ENCODE peak calls at places on chromosomes 1 and 21, in seven cellular contexts. B, Y, J, I, Z, O and G are unnamed samples.

GRCh38 chr1:3685229-3685628 is 32.9 kb downstream of the TP73 start:
- DNase-seq in B (no peak), Y (no peak), J (no peak), I (no peak), Z (no peak), O (no peak), G (no peak)

GRCh38 chr1:235617808-235618207 is 31.8 kb downstream of the GNG4 start:
- DNase-seq in B (peak), Y (no peak), J (no peak), I (no peak), Z (no peak), O (no peak), G (no peak)

GRCh38 chr1:66176828-66177227 is 357.1 kb upstream of the SGIP1 start:
- DNase-seq in B (no peak), Y (no peak), J (no peak), I (no peak), Z (no peak), O (no peak), G (no peak)

GRCh38 chr21:45546636-45547203 is 4.5 kb upstream of the SLC19A1 start:
- DNase-seq in B (no peak), Y (no peak), J (peak), I (no peak), Z (peak), O (no peak), G (no peak)

GRCh38 chr1:64223329-64224151 is 20.1 kb downstream of the UBE2U start:
- DNase-seq in B (peak), Y (peak), J (no peak), I (no peak), Z (no peak), O (no peak), G (no peak)

GRCh38 chr1:5850503-5850902 is 141.7 kb downstream of the NPHP4 start:
- DNase-seq in B (no peak), Y (no peak), J (no peak), I (no peak), Z (no peak), O (no peak), G (no peak)

GRCh38 chr21:32143222-32143939 is 135.5 kb downstream of the MIS18A start:
- DNase-seq in B (no peak), Y (no peak), J (no peak), I (no peak), Z (no peak), O (no peak), G (no peak)

GRCh38 chr1:13224480-13225060 is 1.4 kb downstream of the PRAMEF18 start:
- DNase-seq in B (no peak), Y (no peak), J (no peak), I (no peak), Z (no peak), O (no peak), G (no peak)

GRCh38 chr1:7477593-7477992 is 293.5 kb upstream of the VAMP3 start:
- DNase-seq in B (no peak), Y (no peak), J (no peak), I (no peak), Z (no peak), O (no peak), G (no peak)

GRCh38 chr21:42336065-42336464 is 14.7 kb downstream of the TFF2 start:
- DNase-seq in B (peak), Y (no peak), J (no peak), I (no peak), Z (no peak), O (no peak), G (no peak)

GRCh38 chr1:207866471-207867135 is 44.3 kb downstream of the CD34 start:
- DNase-seq in B (peak), Y (no peak), J (no peak), I (no peak), Z (peak), O (no peak), G (no peak)

GRCh38 chr1:198079432-198079951 is 77.3 kb upstream of the NEK7 start:
- DNase-seq in B (peak), Y (no peak), J (no peak), I (no peak), Z (no peak), O (no peak), G (no peak)

GRCh38 chr1:69567847-69568434 is at the start of gene LRRC7:
- DNase-seq in B (no peak), Y (no peak), J (peak), I (no peak), Z (no peak), O (peak), G (no peak)

GRCh38 chr1:234313171-234313570 is 60.1 kb upstream of the COA6 start:
- DNase-seq in B (no peak), Y (no peak), J (no peak), I (no peak), Z (no peak), O (no peak), G (no peak)

GRCh38 chr1:203120325-203121138 is 7.0 kb upstream of the ADORA1 start:
- DNase-seq in B (no peak), Y (no peak), J (no peak), I (peak), Z (no peak), O (no peak), G (no peak)

GRCh38 chr1:205567716-205568115 is 63.2 kb downstream of the CDK18 start:
- DNase-seq in B (no peak), Y (no peak), J (no peak), I (no peak), Z (no peak), O (no peak), G (no peak)

GRCh38 chr1:2943686-2944260 is 77.5 kb upstream of the ACTRT2 start:
- DNase-seq in B (no peak), Y (no peak), J (no peak), I (no peak), Z (no peak), O (no peak), G (no peak)

GRCh38 chr1:201488817-201489581 is 17.9 kb downstream of the CSRP1 start:
- DNase-seq in B (peak), Y (no peak), J (no peak), I (no peak), Z (no peak), O (no peak), G (no peak)

GRCh38 chr1:20787775-20788488 is 825 bp upstream of the HP1BP3 start:
- DNase-seq in B (peak), Y (no peak), J (no peak), I (no peak), Z (no peak), O (no peak), G (no peak)

GRCh38 chr21:35222541-35222941 is 173.4 kb upstream of the RUNX1 start:
- DNase-seq in B (peak), Y (peak), J (no peak), I (no peak), Z (no peak), O (no peak), G (no peak)

GRCh38 chr1:24914226-24915069 is 15.6 kb downstream of the RUNX3 start:
- DNase-seq in B (no peak), Y (no peak), J (no peak), I (no peak), Z (no peak), O (peak), G (no peak)

DNA sequence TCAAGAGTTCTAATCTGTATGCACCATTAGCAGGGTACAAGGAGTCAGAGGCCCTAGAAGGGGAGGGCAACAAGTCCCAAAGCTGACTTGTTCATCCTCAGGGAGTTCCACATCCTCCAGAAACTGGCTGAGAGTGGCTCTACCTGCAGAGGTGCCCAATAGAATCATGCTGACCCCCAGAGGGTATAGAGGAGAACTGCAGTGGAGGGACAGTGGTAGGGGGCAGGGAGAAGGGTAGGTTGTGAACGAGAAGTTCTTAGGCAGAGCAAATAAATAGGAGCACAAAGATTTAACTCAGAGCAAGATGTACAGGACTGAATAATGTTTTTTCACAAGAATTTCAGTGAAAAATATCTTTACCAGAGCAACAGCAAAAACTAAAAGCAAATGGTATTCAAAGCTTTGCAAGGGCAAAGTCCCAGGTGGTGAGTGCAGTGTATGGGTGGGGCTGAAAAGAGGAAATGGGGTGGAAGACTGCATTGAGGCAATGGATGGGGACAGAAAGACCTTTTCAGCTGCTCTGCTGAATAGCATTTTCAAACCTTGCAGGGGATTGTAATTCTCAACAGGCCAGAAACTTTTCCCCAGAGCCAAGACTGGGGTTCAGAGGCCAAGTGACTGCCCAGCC is 3.1 kb downstream of the FCRL2 start:
- DNase-seq in B (no peak), Y (no peak), J (no peak), I (no peak), Z (no peak), O (no peak), G (no peak)
- TF ChIP-seq CTCF in B (no peak), Y (peak), J (no peak), I (no peak), Z (no peak), O (peak), G (no peak)

GRCh38 chr1:100131623-100132022 is 1.1 kb downstream of the SASS6 start:
- DNase-seq in B (no peak), Y (no peak), J (no peak), I (no peak), Z (no peak), O (no peak), G (no peak)

GRCh38 chr1:100137602-100138001 is 4.6 kb downstream of the TRMT13 start:
- DNase-seq in B (no peak), Y (no peak), J (no peak), I (no peak), Z (no peak), O (no peak), G (no peak)

GRCh38 chr1:100134872-100135271 is 1.9 kb downstream of the TRMT13 start:
- DNase-seq in B (peak), Y (no peak), J (no peak), I (no peak), Z (no peak), O (no peak), G (no peak)

GRCh38 chr1:100130552-100131077 is 2.1 kb downstream of the SASS6 start:
- DNase-seq in B (peak), Y (no peak), J (no peak), I (no peak), Z (no peak), O (no peak), G (no peak)

GRCh38 chr1:100132566-100133477 is at the start of the genes SASS6 and TRMT13:
- DNase-seq in B (peak), Y (peak), J (peak), I (peak), Z (peak), O (peak), G (peak)
- TF ChIP-seq CTCF in B (no peak), Y (no peak), J (no peak), I (no peak), Z (peak), O (no peak), G (no peak)

DNA sequence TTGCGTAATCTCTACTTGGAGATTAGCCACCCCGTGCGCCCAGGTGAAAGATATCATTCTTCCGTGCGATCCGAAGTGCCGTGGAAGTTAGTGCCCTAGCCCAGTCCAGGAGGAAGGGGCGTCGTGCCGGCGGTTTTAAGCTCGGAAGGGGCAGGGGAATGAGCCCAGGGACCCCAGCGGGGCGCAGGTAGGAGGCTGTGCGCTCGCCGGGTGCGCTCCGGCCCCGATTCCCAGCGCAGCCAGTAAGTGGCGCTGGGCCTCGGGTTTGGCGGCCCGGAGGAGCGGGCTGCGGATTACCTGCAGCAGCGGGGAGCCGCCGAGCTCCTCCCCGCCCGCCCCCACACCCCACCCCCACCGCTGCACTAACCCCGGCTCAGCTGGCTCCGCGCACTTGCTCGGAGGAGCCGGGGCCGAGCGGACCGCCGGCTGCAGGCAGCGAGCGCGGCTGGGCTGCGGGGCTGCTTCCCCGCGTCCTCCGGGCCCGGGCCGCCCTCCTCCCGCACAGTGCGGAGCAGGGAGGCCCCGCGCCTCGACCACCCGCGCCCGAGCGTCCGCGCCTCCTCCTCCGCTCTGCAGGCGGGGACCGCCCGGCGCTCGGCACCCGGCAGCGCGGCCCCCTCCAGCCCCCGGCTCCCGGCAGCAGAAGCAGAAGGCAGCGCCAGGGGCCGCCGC is at the start of gene RYR2:
- DNase-seq in B (peak), Y (peak), J (peak), I (no peak), Z (no peak), O (peak), G (no peak)
- TF ChIP-seq CTCF in B (peak), Y (peak), J (peak), I (no peak), Z (no peak), O (peak), G (no peak)

DNA sequence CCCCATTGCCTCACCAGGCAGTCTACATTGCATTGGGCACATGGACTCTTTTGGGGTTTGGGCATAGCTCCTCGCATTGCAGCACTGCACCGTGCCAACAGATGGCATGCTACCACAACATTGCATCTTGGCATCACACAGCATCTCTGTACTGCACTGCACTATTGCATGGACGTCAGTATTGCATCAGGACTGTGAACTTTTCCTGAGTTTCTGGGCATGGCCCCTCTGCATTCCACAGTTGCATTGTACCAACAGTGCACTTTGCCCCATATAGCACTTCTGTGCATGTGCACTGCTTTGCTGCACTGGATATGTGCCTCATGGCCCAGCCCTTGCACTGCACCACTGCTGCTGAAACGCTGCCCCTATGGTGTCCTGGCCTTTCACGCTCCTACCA is 9.6 kb downstream of the PTPRU start:
- DNase-seq in B (peak), Y (no peak), J (no peak), I (no peak), Z (no peak), O (no peak), G (no peak)
- TF ChIP-seq CTCF in B (peak), Y (peak), J (no peak), I (no peak), Z (peak), O (no peak), G (no peak)

GRCh38 chr1:109718495-109718894 is 6.4 kb downstream of the GSTM5 start:
- DNase-seq in B (no peak), Y (no peak), J (no peak), I (no peak), Z (no peak), O (no peak), G (no peak)
- TF ChIP-seq CTCF in B (no peak), Y (peak), J (no peak), I (no peak), Z (no peak), O (no peak), G (no peak)

DNA sequence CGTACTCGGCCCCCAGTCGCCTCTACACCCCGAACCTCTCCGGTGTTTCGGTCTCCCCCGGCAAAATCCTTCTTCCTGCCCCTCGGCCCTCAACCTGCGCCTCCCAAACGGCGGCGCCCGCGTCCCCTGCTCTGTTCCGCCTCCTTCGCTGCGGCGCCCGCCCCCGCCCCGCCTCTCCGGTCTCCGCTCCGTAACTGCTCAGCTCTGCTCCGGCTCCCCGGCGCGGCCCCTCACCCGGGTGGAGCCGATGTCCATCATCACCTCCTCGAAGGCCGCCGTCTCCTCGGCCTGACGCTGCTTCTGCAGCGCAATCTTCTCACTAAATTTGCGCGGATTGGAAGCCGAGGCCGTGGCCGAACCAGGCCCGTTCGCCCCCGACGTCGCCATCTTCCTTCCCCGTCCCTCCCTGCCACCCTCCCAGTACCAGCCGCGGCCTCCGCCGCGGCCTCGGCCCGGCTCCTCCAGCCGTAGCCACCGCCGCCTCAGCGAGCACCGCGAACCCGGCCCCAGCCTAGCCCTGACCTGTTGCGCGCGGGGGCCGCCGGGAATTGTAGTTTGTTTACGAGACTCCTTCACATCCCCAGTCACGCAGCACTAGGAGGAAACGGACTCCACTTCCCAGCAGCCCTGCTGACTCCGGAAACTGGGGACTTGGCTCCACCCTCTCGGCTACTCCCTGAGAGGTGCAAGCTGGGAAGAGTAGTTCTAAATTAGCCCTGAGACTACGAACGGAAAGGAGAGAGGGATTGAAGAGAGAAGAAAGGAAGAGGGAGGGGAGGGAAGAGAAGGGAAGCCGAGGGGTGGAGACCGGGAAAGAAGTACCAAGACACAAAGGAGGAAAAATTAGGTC is at the start of gene CRTC2:
- DNase-seq in B (peak), Y (peak), J (peak), I (peak), Z (peak), O (peak), G (peak)
- TF ChIP-seq CTCF in B (no peak), Y (peak), J (no peak), I (no peak), Z (no peak), O (no peak), G (no peak)

GRCh38 chr1:113943028-113943811 is 14.1 kb downstream of the HIPK1 start:
- DNase-seq in B (peak), Y (no peak), J (no peak), I (no peak), Z (no peak), O (no peak), G (no peak)
- TF ChIP-seq CTCF in B (no peak), Y (no peak), J (no peak), I (no peak), Z (no peak), O (no peak), G (no peak)

GRCh38 chr1:180154325-180155201 is at the start of gene QSOX1:
- DNase-seq in B (peak), Y (peak), J (peak), I (peak), Z (peak), O (peak), G (peak)
- TF ChIP-seq CTCF in B (no peak), Y (no peak), J (peak), I (no peak), Z (no peak), O (no peak), G (no peak)

GRCh38 chr1:53821380-53821779 is 16.7 kb downstream of the NDC1 start:
- DNase-seq in B (no peak), Y (no peak), J (no peak), I (no peak), Z (no peak), O (no peak), G (no peak)

GRCh38 chr1:53822931-53823330 is 15.2 kb downstream of the NDC1 start:
- DNase-seq in B (no peak), Y (no peak), J (no peak), I (no peak), Z (no peak), O (no peak), G (no peak)

GRCh38 chr1:53825306-53825705 is 12.8 kb downstream of the NDC1 start:
- DNase-seq in B (no peak), Y (no peak), J (no peak), I (no peak), Z (no peak), O (no peak), G (no peak)

GRCh38 chr1:53826367-53826766 is 11.7 kb downstream of the NDC1 start:
- DNase-seq in B (peak), Y (no peak), J (no peak), I (no peak), Z (no peak), O (no peak), G (no peak)
- TF ChIP-seq CTCF in B (peak), Y (peak), J (no peak), I (no peak), Z (no peak), O (no peak), G (no peak)

GRCh38 chr1:110339427-110340206 is 440 bp downstream of the RBM15 start:
- DNase-seq in B (peak), Y (peak), J (peak), I (peak), Z (peak), O (peak), G (no peak)

GRCh38 chr1:110343249-110343648 is 4.1 kb downstream of the RBM15 start:
- DNase-seq in B (no peak), Y (no peak), J (no peak), I (no peak), Z (no peak), O (no peak), G (no peak)

GRCh38 chr1:110340207-110340468 is 961 bp downstream of the RBM15 start:
- DNase-seq in B (no peak), Y (no peak), J (no peak), I (no peak), Z (no peak), O (no peak), G (no peak)

GRCh38 chr1:110341872-110342331 is 2.7 kb downstream of the RBM15 start:
- DNase-seq in B (no peak), Y (no peak), J (no peak), I (no peak), Z (no peak), O (no peak), G (no peak)

GRCh38 chr1:110341146-110341871 is 2.1 kb downstream of the RBM15 start:
- DNase-seq in B (no peak), Y (no peak), J (no peak), I (no peak), Z (no peak), O (no peak), G (no peak)
- TF ChIP-seq CTCF in B (no peak), Y (no peak), J (no peak), I (no peak), Z (no peak), O (no peak), G (no peak)